ENCODE peak calls at places on chromosome 3, in eight cellular contexts. One of them, this sample, is unnamed.

GRCh38 chr3:168249539-168250414 is 154.1 kb upstream of the GOLIM4 start:
- DNase-seq in IMR-90: peak
- DNase-seq in OCI-LY7: peak
- DNase-seq in MM.1S: peak
- DNase-seq in neural progenitor cell: peak
- DNase-seq in H9: peak
- DNase-seq in fibroblast of lung: peak
- DNase-seq in astrocyte: peak
- DNase-seq in this sample: no peak

GRCh38 chr3:119582178-119582577 is 2.9 kb downstream of the ADPRH start:
- DNase-seq in IMR-90: peak
- DNase-seq in OCI-LY7: no peak
- DNase-seq in MM.1S: no peak
- DNase-seq in neural progenitor cell: no peak
- DNase-seq in H9: no peak
- DNase-seq in fibroblast of lung: no peak
- DNase-seq in astrocyte: no peak
- DNase-seq in this sample: no peak

GRCh38 chr3:160575589-160575988 is 10.2 kb upstream of the KPNA4 start:
- DNase-seq in IMR-90: no peak
- DNase-seq in OCI-LY7: no peak
- DNase-seq in MM.1S: no peak
- DNase-seq in neural progenitor cell: no peak
- DNase-seq in H9: no peak
- DNase-seq in fibroblast of lung: no peak
- DNase-seq in astrocyte: no peak
- DNase-seq in this sample: no peak

GRCh38 chr3:67863869-67864268 is 209.5 kb upstream of the SUCLG2 start:
- DNase-seq in IMR-90: peak
- DNase-seq in OCI-LY7: peak
- DNase-seq in MM.1S: no peak
- DNase-seq in neural progenitor cell: peak
- DNase-seq in H9: peak
- DNase-seq in fibroblast of lung: no peak
- DNase-seq in astrocyte: no peak
- DNase-seq in this sample: no peak

GRCh38 chr3:185712337-185712736 is 112.5 kb downstream of the IGF2BP2 start:
- DNase-seq in IMR-90: peak
- DNase-seq in OCI-LY7: no peak
- DNase-seq in MM.1S: no peak
- DNase-seq in neural progenitor cell: no peak
- DNase-seq in H9: no peak
- DNase-seq in fibroblast of lung: peak
- DNase-seq in astrocyte: no peak
- DNase-seq in this sample: no peak

GRCh38 chr3:15758297-15758696 is 39.5 kb downstream of the ANKRD28 start:
- DNase-seq in IMR-90: no peak
- DNase-seq in OCI-LY7: no peak
- DNase-seq in MM.1S: no peak
- DNase-seq in neural progenitor cell: no peak
- DNase-seq in H9: no peak
- DNase-seq in fibroblast of lung: no peak
- DNase-seq in astrocyte: no peak
- DNase-seq in this sample: no peak

GRCh38 chr3:18505056-18505455 is 79.9 kb upstream of the SATB1 start:
- DNase-seq in IMR-90: no peak
- DNase-seq in OCI-LY7: no peak
- DNase-seq in MM.1S: no peak
- DNase-seq in neural progenitor cell: no peak
- DNase-seq in H9: no peak
- DNase-seq in fibroblast of lung: no peak
- DNase-seq in astrocyte: no peak
- DNase-seq in this sample: no peak

GRCh38 chr3:28835751-28836150 is 445.1 kb upstream of the RBMS3 start:
- DNase-seq in IMR-90: peak
- DNase-seq in OCI-LY7: no peak
- DNase-seq in MM.1S: no peak
- DNase-seq in neural progenitor cell: peak
- DNase-seq in H9: peak
- DNase-seq in fibroblast of lung: peak
- DNase-seq in astrocyte: no peak
- DNase-seq in this sample: no peak

GRCh38 chr3:153901152-153901551 is 220.0 kb upstream of the ARHGEF26 start:
- DNase-seq in IMR-90: no peak
- DNase-seq in OCI-LY7: no peak
- DNase-seq in MM.1S: no peak
- DNase-seq in neural progenitor cell: no peak
- DNase-seq in H9: no peak
- DNase-seq in fibroblast of lung: peak
- DNase-seq in astrocyte: peak
- DNase-seq in this sample: no peak

GRCh38 chr3:14077310-14077709 is 47.4 kb downstream of the CHCHD4 start:
- DNase-seq in IMR-90: no peak
- DNase-seq in OCI-LY7: no peak
- DNase-seq in MM.1S: no peak
- DNase-seq in neural progenitor cell: no peak
- DNase-seq in H9: no peak
- DNase-seq in fibroblast of lung: peak
- DNase-seq in astrocyte: no peak
- DNase-seq in this sample: no peak

GRCh38 chr3:130857336-130858026 is 36.4 kb upstream of the ATP2C1 start:
- DNase-seq in IMR-90: no peak
- DNase-seq in OCI-LY7: no peak
- DNase-seq in MM.1S: no peak
- DNase-seq in neural progenitor cell: no peak
- DNase-seq in H9: no peak
- DNase-seq in fibroblast of lung: no peak
- DNase-seq in astrocyte: no peak
- DNase-seq in this sample: no peak

GRCh38 chr3:52326976-52327375 is 10.9 kb downstream of the DNAH1 start:
- DNase-seq in IMR-90: no peak
- DNase-seq in OCI-LY7: no peak
- DNase-seq in MM.1S: no peak
- DNase-seq in neural progenitor cell: no peak
- DNase-seq in H9: no peak
- DNase-seq in fibroblast of lung: no peak
- DNase-seq in astrocyte: no peak
- DNase-seq in this sample: no peak

GRCh38 chr3:15726881-15727280 is 70.9 kb downstream of the ANKRD28 start:
- DNase-seq in IMR-90: no peak
- DNase-seq in OCI-LY7: no peak
- DNase-seq in MM.1S: no peak
- DNase-seq in neural progenitor cell: no peak
- DNase-seq in H9: no peak
- DNase-seq in fibroblast of lung: no peak
- DNase-seq in astrocyte: no peak
- DNase-seq in this sample: no peak

GRCh38 chr3:39273119-39273518 is 6.7 kb downstream of the CX3CR1 start:
- DNase-seq in IMR-90: no peak
- DNase-seq in OCI-LY7: no peak
- DNase-seq in MM.1S: no peak
- DNase-seq in neural progenitor cell: no peak
- DNase-seq in H9: no peak
- DNase-seq in fibroblast of lung: no peak
- DNase-seq in astrocyte: no peak
- DNase-seq in this sample: no peak

GRCh38 chr3:181956122-181956521 is 244.4 kb downstream of the SOX2 start:
- DNase-seq in IMR-90: no peak
- DNase-seq in OCI-LY7: peak
- DNase-seq in MM.1S: peak
- DNase-seq in neural progenitor cell: no peak
- DNase-seq in H9: no peak
- DNase-seq in fibroblast of lung: no peak
- DNase-seq in astrocyte: no peak
- DNase-seq in this sample: no peak

GRCh38 chr3:179260949-179261765 is 10.2 kb upstream of the KCNMB3 start:
- DNase-seq in IMR-90: peak
- DNase-seq in OCI-LY7: no peak
- DNase-seq in MM.1S: peak
- DNase-seq in neural progenitor cell: peak
- DNase-seq in H9: peak
- DNase-seq in fibroblast of lung: peak
- DNase-seq in astrocyte: peak
- DNase-seq in this sample: peak

GRCh38 chr3:178203152-178203551 is 333.1 kb upstream of the KCNMB2 start:
- DNase-seq in IMR-90: peak
- DNase-seq in OCI-LY7: no peak
- DNase-seq in MM.1S: no peak
- DNase-seq in neural progenitor cell: no peak
- DNase-seq in H9: no peak
- DNase-seq in fibroblast of lung: peak
- DNase-seq in astrocyte: peak
- DNase-seq in this sample: no peak

GRCh38 chr3:101643861-101644613 is 32.9 kb downstream of the ZBTB11 start:
- DNase-seq in IMR-90: peak
- DNase-seq in OCI-LY7: no peak
- DNase-seq in MM.1S: peak
- DNase-seq in neural progenitor cell: no peak
- DNase-seq in H9: no peak
- DNase-seq in fibroblast of lung: peak
- DNase-seq in astrocyte: peak
- DNase-seq in this sample: peak

GRCh38 chr3:40054568-40055222 is 245.3 kb downstream of the MYRIP start:
- DNase-seq in IMR-90: no peak
- DNase-seq in OCI-LY7: no peak
- DNase-seq in MM.1S: no peak
- DNase-seq in neural progenitor cell: no peak
- DNase-seq in H9: no peak
- DNase-seq in fibroblast of lung: peak
- DNase-seq in astrocyte: peak
- DNase-seq in this sample: no peak

GRCh38 chr3:46719044-46719565 is 1.4 kb upstream of the PRSS50 start:
- DNase-seq in IMR-90: no peak
- DNase-seq in OCI-LY7: no peak
- DNase-seq in MM.1S: no peak
- DNase-seq in neural progenitor cell: no peak
- DNase-seq in H9: no peak
- DNase-seq in fibroblast of lung: no peak
- DNase-seq in astrocyte: no peak
- DNase-seq in this sample: peak

GRCh38 chr3:111080357-111080937 is 8.8 kb downstream of the NECTIN3 start:
- DNase-seq in IMR-90: peak
- DNase-seq in OCI-LY7: peak
- DNase-seq in MM.1S: peak
- DNase-seq in neural progenitor cell: peak
- DNase-seq in H9: no peak
- DNase-seq in fibroblast of lung: peak
- DNase-seq in astrocyte: peak
- DNase-seq in this sample: no peak

DNA sequence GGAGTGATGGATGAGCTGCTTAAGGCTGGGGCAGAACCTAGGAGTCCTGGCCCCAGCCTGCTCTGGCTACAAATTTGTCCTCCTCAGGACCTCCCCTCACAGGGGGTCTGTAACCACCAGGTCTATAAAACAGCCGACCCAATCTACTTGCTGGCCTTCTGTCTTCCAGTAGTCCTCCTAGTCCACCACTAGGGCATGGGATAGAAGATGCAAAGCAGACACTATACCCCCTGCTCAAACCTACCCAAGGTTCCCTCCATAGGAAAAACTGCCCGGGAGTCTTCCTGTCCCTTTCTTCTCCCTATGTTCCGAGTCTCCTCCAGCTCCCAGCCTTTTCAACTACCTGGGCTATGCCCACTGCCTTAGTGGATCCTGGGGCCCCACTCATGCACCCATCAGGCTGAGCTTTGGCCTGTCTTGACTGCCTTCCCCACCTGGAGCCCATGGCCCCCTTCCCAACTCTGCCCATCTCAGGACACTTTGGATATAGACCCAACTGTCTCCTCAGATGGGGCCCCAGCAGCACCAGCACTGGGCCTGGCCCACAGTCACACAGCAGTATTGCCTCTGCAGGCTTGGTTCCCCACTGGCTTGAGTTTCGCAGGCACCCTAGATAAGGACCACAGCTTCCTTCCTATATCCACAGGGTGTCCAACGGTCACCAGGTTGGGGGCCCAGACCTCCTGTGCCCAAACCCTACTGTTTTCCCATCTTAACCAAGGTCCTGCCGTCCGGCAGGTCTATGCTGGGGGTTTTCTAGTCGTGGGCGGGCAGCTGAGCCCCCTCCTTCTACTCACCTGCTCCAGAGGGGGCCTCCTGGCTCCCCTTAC is 1.1 kb downstream of the HYAL3 start:
- DNase-seq in IMR-90: no peak
- DNase-seq in OCI-LY7: no peak
- DNase-seq in MM.1S: no peak
- DNase-seq in neural progenitor cell: peak
- DNase-seq in H9: no peak
- DNase-seq in fibroblast of lung: no peak
- DNase-seq in astrocyte: no peak
- DNase-seq in this sample: no peak
- TF ChIP-seq CTCF in IMR-90: peak
- TF ChIP-seq CTCF in OCI-LY7: no peak
- TF ChIP-seq CTCF in MM.1S: no peak
- TF ChIP-seq CTCF in neural progenitor cell: peak
- TF ChIP-seq CTCF in H9: peak
- TF ChIP-seq CTCF in fibroblast of lung: peak
- TF ChIP-seq CTCF in astrocyte: peak
- TF ChIP-seq CTCF in this sample: no peak

GRCh38 chr3:155497930-155498647 is 204.6 kb upstream of the STRIT1 start:
- DNase-seq in IMR-90: peak
- DNase-seq in OCI-LY7: no peak
- DNase-seq in MM.1S: no peak
- DNase-seq in neural progenitor cell: no peak
- DNase-seq in H9: no peak
- DNase-seq in fibroblast of lung: peak
- DNase-seq in astrocyte: peak
- DNase-seq in this sample: no peak
- H2AFZ ChIP-seq in IMR-90: no peak
- H2AFZ ChIP-seq in OCI-LY7: no peak
- H2AFZ ChIP-seq in MM.1S: no peak
- H2AFZ ChIP-seq in neural progenitor cell: no peak
- H2AFZ ChIP-seq in H9: no peak
- H2AFZ ChIP-seq in fibroblast of lung: no peak
- H2AFZ ChIP-seq in astrocyte: peak
- H2AFZ ChIP-seq in this sample: no peak

DNA sequence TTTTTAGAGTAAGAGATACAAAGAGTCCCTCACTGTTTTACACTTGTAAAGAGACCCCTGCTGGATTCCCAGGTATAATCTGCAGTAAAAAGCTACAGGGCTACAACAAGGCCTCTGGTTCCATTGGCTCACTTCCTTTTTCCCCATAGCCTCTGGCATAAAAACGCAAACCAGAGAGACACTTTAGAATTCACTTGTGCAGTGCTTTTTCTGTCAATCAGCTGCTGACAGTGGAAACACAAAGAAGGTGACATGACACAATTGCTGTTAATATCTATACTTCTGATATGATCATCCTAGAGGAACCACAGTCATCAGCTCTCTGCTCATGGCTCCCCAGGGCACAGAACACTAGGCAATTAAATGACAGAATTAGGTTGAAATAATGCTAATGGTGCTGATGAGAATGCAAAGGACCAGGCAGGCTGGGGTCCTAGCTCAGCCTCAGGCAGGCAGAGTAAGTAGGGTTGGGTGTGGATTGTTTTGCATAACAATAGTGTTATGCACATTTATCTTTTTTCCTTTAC is 667.9 kb upstream of the CFAP20DC start:
- DNase-seq in IMR-90: no peak
- DNase-seq in OCI-LY7: no peak
- DNase-seq in MM.1S: no peak
- DNase-seq in neural progenitor cell: no peak
- DNase-seq in H9: peak
- DNase-seq in fibroblast of lung: no peak
- DNase-seq in astrocyte: no peak
- DNase-seq in this sample: no peak
- TF ChIP-seq CTCF in IMR-90: no peak
- TF ChIP-seq CTCF in OCI-LY7: no peak
- TF ChIP-seq CTCF in MM.1S: no peak
- TF ChIP-seq CTCF in neural progenitor cell: no peak
- TF ChIP-seq CTCF in H9: peak
- TF ChIP-seq CTCF in fibroblast of lung: no peak
- TF ChIP-seq CTCF in astrocyte: no peak
- TF ChIP-seq CTCF in this sample: no peak

GRCh38 chr3:162984752-162985151 is 1488.1 kb downstream of the OTOL1 start:
- DNase-seq in IMR-90: no peak
- DNase-seq in OCI-LY7: no peak
- DNase-seq in MM.1S: no peak
- DNase-seq in neural progenitor cell: no peak
- DNase-seq in H9: no peak
- DNase-seq in fibroblast of lung: no peak
- DNase-seq in astrocyte: no peak
- DNase-seq in this sample: no peak
- H2AFZ ChIP-seq in IMR-90: no peak
- H2AFZ ChIP-seq in OCI-LY7: no peak
- H2AFZ ChIP-seq in MM.1S: no peak
- H2AFZ ChIP-seq in neural progenitor cell: peak
- H2AFZ ChIP-seq in H9: no peak
- H2AFZ ChIP-seq in fibroblast of lung: no peak
- H2AFZ ChIP-seq in astrocyte: no peak
- H2AFZ ChIP-seq in this sample: peak

This sample was measured in DND-41.